ENCODE peak calls at places on chromosomes 2 and 18, in eight cellular contexts. One of them, this sample, is unnamed. For H3K36me3, the result is how much of the 10 kb centered on the place peaks cover.

GRCh38 chr2:239151201-239152131 is 249.4 kb downstream of the HDAC4 start:
- DNase-seq in left ventricle myocardium inferior: peak
- DNase-seq in WERI-Rb-1: no peak
- DNase-seq in cardiac muscle cell: no peak
- DNase-seq in tibial artery: peak
- DNase-seq in endothelial cell of umbilical vein: no peak
- DNase-seq in GM23248: peak
- DNase-seq in mammary epithelial cell: no peak
- DNase-seq in this sample: no peak

GRCh38 chr2:23757686-23758433 is 169.1 kb downstream of the ATAD2B start:
- DNase-seq in left ventricle myocardium inferior: no peak
- DNase-seq in WERI-Rb-1: no peak
- DNase-seq in cardiac muscle cell: peak
- DNase-seq in tibial artery: no peak
- DNase-seq in endothelial cell of umbilical vein: peak
- DNase-seq in GM23248: peak
- DNase-seq in mammary epithelial cell: peak
- DNase-seq in this sample: no peak

GRCh38 chr18:69399253-69399652 is 1.4 kb upstream of the DOK6 start:
- DNase-seq in left ventricle myocardium inferior: no peak
- DNase-seq in WERI-Rb-1: no peak
- DNase-seq in cardiac muscle cell: peak
- DNase-seq in tibial artery: no peak
- DNase-seq in endothelial cell of umbilical vein: no peak
- DNase-seq in GM23248: no peak
- DNase-seq in mammary epithelial cell: no peak
- DNase-seq in this sample: no peak

GRCh38 chr2:38164881-38165280 is 88.9 kb upstream of the CYP1B1 start:
- DNase-seq in left ventricle myocardium inferior: no peak
- DNase-seq in WERI-Rb-1: no peak
- DNase-seq in cardiac muscle cell: no peak
- DNase-seq in tibial artery: no peak
- DNase-seq in endothelial cell of umbilical vein: no peak
- DNase-seq in GM23248: no peak
- DNase-seq in mammary epithelial cell: no peak
- DNase-seq in this sample: no peak

GRCh38 chr2:148967484-148967883 is 71.0 kb upstream of the LYPD6B start:
- DNase-seq in left ventricle myocardium inferior: no peak
- DNase-seq in WERI-Rb-1: no peak
- DNase-seq in cardiac muscle cell: peak
- DNase-seq in tibial artery: no peak
- DNase-seq in endothelial cell of umbilical vein: no peak
- DNase-seq in GM23248: no peak
- DNase-seq in mammary epithelial cell: no peak
- DNase-seq in this sample: no peak

GRCh38 chr2:163264376-163264775 is 425.8 kb upstream of the KCNH7 start:
- DNase-seq in left ventricle myocardium inferior: no peak
- DNase-seq in WERI-Rb-1: no peak
- DNase-seq in cardiac muscle cell: peak
- DNase-seq in tibial artery: no peak
- DNase-seq in endothelial cell of umbilical vein: no peak
- DNase-seq in GM23248: peak
- DNase-seq in mammary epithelial cell: peak
- DNase-seq in this sample: no peak

GRCh38 chr2:130391058-130391871 is 35.4 kb downstream of the PTPN18 start:
- DNase-seq in left ventricle myocardium inferior: peak
- DNase-seq in WERI-Rb-1: peak
- DNase-seq in cardiac muscle cell: peak
- DNase-seq in tibial artery: peak
- DNase-seq in endothelial cell of umbilical vein: peak
- DNase-seq in GM23248: peak
- DNase-seq in mammary epithelial cell: peak
- DNase-seq in this sample: peak

GRCh38 chr2:181178823-181179412 is 198.5 kb downstream of the UBE2E3 start:
- DNase-seq in left ventricle myocardium inferior: no peak
- DNase-seq in WERI-Rb-1: peak
- DNase-seq in cardiac muscle cell: no peak
- DNase-seq in tibial artery: no peak
- DNase-seq in endothelial cell of umbilical vein: no peak
- DNase-seq in GM23248: no peak
- DNase-seq in mammary epithelial cell: no peak
- DNase-seq in this sample: no peak

GRCh38 chr2:52083214-52083613 is 1051.3 kb upstream of the NRXN1 start:
- DNase-seq in left ventricle myocardium inferior: no peak
- DNase-seq in WERI-Rb-1: no peak
- DNase-seq in cardiac muscle cell: no peak
- DNase-seq in tibial artery: no peak
- DNase-seq in endothelial cell of umbilical vein: no peak
- DNase-seq in GM23248: no peak
- DNase-seq in mammary epithelial cell: no peak
- DNase-seq in this sample: no peak

GRCh38 chr2:158179660-158180059 is 78.0 kb downstream of the UPP2 start:
- DNase-seq in left ventricle myocardium inferior: no peak
- DNase-seq in WERI-Rb-1: no peak
- DNase-seq in cardiac muscle cell: peak
- DNase-seq in tibial artery: no peak
- DNase-seq in endothelial cell of umbilical vein: peak
- DNase-seq in GM23248: peak
- DNase-seq in mammary epithelial cell: no peak
- DNase-seq in this sample: no peak

GRCh38 chr2:444937-445884 is 157.3 kb upstream of the ALKAL2 start:
- DNase-seq in left ventricle myocardium inferior: no peak
- DNase-seq in WERI-Rb-1: no peak
- DNase-seq in cardiac muscle cell: no peak
- DNase-seq in tibial artery: no peak
- DNase-seq in endothelial cell of umbilical vein: no peak
- DNase-seq in GM23248: no peak
- DNase-seq in mammary epithelial cell: no peak
- DNase-seq in this sample: no peak

GRCh38 chr2:86017901-86018896 is 87.5 kb downstream of the POLR1A start:
- DNase-seq in left ventricle myocardium inferior: peak
- DNase-seq in WERI-Rb-1: peak
- DNase-seq in cardiac muscle cell: no peak
- DNase-seq in tibial artery: peak
- DNase-seq in endothelial cell of umbilical vein: peak
- DNase-seq in GM23248: no peak
- DNase-seq in mammary epithelial cell: peak
- DNase-seq in this sample: no peak

GRCh38 chr2:151560289-151560688 is 150.6 kb downstream of the RIF1 start:
- DNase-seq in left ventricle myocardium inferior: no peak
- DNase-seq in WERI-Rb-1: no peak
- DNase-seq in cardiac muscle cell: peak
- DNase-seq in tibial artery: no peak
- DNase-seq in endothelial cell of umbilical vein: peak
- DNase-seq in GM23248: peak
- DNase-seq in mammary epithelial cell: peak
- DNase-seq in this sample: no peak

GRCh38 chr2:15691586-15692310 is 100.1 kb downstream of the DDX1 start:
- DNase-seq in left ventricle myocardium inferior: no peak
- DNase-seq in WERI-Rb-1: no peak
- DNase-seq in cardiac muscle cell: no peak
- DNase-seq in tibial artery: no peak
- DNase-seq in endothelial cell of umbilical vein: no peak
- DNase-seq in GM23248: no peak
- DNase-seq in mammary epithelial cell: no peak
- DNase-seq in this sample: no peak

DNA sequence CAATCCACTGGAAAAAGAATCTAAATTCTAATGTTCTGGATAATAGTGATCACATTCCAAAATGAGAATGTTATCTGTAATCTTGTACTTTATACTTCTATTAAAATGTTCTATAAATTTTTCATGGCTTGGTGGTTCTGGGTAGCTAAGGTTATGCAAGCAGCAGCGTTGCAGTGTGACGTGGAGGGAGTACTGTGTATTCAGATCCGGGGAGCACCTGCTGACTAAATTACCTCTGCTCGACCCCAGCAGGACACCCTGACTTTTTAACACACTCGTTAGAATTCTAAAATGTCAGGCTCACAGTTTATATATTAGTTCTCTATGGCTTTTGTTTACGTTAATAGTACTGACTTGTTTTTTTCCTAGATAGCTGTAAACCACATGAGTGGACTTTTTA is 13.0 kb downstream of the ATIC start:
- DNase-seq in left ventricle myocardium inferior: no peak
- DNase-seq in WERI-Rb-1: no peak
- DNase-seq in cardiac muscle cell: no peak
- DNase-seq in tibial artery: no peak
- DNase-seq in endothelial cell of umbilical vein: no peak
- DNase-seq in GM23248: no peak
- DNase-seq in mammary epithelial cell: no peak
- DNase-seq in this sample: no peak
- H3K36me3 ChIP-seq in left ventricle myocardium inferior: half or more
- H3K36me3 ChIP-seq in WERI-Rb-1: half or more
- H3K36me3 ChIP-seq in cardiac muscle cell: under half
- H3K36me3 ChIP-seq in tibial artery: half or more
- H3K36me3 ChIP-seq in endothelial cell of umbilical vein: under half
- H3K36me3 ChIP-seq in GM23248: under half
- H3K36me3 ChIP-seq in mammary epithelial cell: under half
- H3K36me3 ChIP-seq in this sample: under half

GRCh38 chr18:28802546-28802945 is 625.6 kb upstream of the CDH2 start:
- DNase-seq in left ventricle myocardium inferior: no peak
- DNase-seq in WERI-Rb-1: no peak
- DNase-seq in cardiac muscle cell: peak
- DNase-seq in tibial artery: no peak
- DNase-seq in endothelial cell of umbilical vein: peak
- DNase-seq in GM23248: peak
- DNase-seq in mammary epithelial cell: no peak
- DNase-seq in this sample: no peak

GRCh38 chr18:28804512-28805214 is 627.7 kb upstream of the CDH2 start:
- DNase-seq in left ventricle myocardium inferior: no peak
- DNase-seq in WERI-Rb-1: no peak
- DNase-seq in cardiac muscle cell: no peak
- DNase-seq in tibial artery: no peak
- DNase-seq in endothelial cell of umbilical vein: no peak
- DNase-seq in GM23248: no peak
- DNase-seq in mammary epithelial cell: no peak
- DNase-seq in this sample: no peak

GRCh38 chr18:28805491-28805890 is 628.6 kb upstream of the CDH2 start:
- DNase-seq in left ventricle myocardium inferior: no peak
- DNase-seq in WERI-Rb-1: no peak
- DNase-seq in cardiac muscle cell: no peak
- DNase-seq in tibial artery: no peak
- DNase-seq in endothelial cell of umbilical vein: no peak
- DNase-seq in GM23248: no peak
- DNase-seq in mammary epithelial cell: peak
- DNase-seq in this sample: no peak

GRCh38 chr18:28801876-28802275 is 624.9 kb upstream of the CDH2 start:
- DNase-seq in left ventricle myocardium inferior: no peak
- DNase-seq in WERI-Rb-1: no peak
- DNase-seq in cardiac muscle cell: no peak
- DNase-seq in tibial artery: no peak
- DNase-seq in endothelial cell of umbilical vein: peak
- DNase-seq in GM23248: no peak
- DNase-seq in mammary epithelial cell: no peak
- DNase-seq in this sample: no peak
- H3K27ac ChIP-seq in left ventricle myocardium inferior: no peak
- H3K27ac ChIP-seq in WERI-Rb-1: no peak
- H3K27ac ChIP-seq in cardiac muscle cell: no peak
- H3K27ac ChIP-seq in tibial artery: no peak
- H3K27ac ChIP-seq in endothelial cell of umbilical vein: peak
- H3K27ac ChIP-seq in GM23248: no peak
- H3K27ac ChIP-seq in mammary epithelial cell: no peak
- H3K27ac ChIP-seq in this sample: no peak

GRCh38 chr2:30512243-30512866 is 65.3 kb downstream of the LCLAT1 start:
- DNase-seq in left ventricle myocardium inferior: no peak
- DNase-seq in WERI-Rb-1: no peak
- DNase-seq in cardiac muscle cell: no peak
- DNase-seq in tibial artery: no peak
- DNase-seq in endothelial cell of umbilical vein: no peak
- DNase-seq in GM23248: no peak
- DNase-seq in mammary epithelial cell: no peak
- DNase-seq in this sample: no peak
- H3K4me3 ChIP-seq in left ventricle myocardium inferior: no peak
- H3K4me3 ChIP-seq in WERI-Rb-1: no peak
- H3K4me3 ChIP-seq in cardiac muscle cell: no peak
- H3K4me3 ChIP-seq in tibial artery: no peak
- H3K4me3 ChIP-seq in endothelial cell of umbilical vein: no peak
- H3K4me3 ChIP-seq in GM23248: no peak
- H3K4me3 ChIP-seq in mammary epithelial cell: no peak
- H3K4me3 ChIP-seq in this sample: no peak

GRCh38 chr2:175176624-175177023 is 4.9 kb downstream of the ATP5MC3 start:
- DNase-seq in left ventricle myocardium inferior: no peak
- DNase-seq in WERI-Rb-1: no peak
- DNase-seq in cardiac muscle cell: no peak
- DNase-seq in tibial artery: no peak
- DNase-seq in endothelial cell of umbilical vein: no peak
- DNase-seq in GM23248: no peak
- DNase-seq in mammary epithelial cell: no peak
- DNase-seq in this sample: no peak
- H3K36me3 ChIP-seq in left ventricle myocardium inferior: half or more
- H3K36me3 ChIP-seq in WERI-Rb-1: under half
- H3K36me3 ChIP-seq in cardiac muscle cell: half or more
- H3K36me3 ChIP-seq in tibial artery: under half
- H3K36me3 ChIP-seq in endothelial cell of umbilical vein: under half
- H3K36me3 ChIP-seq in GM23248: under half
- H3K36me3 ChIP-seq in mammary epithelial cell: under half
- H3K36me3 ChIP-seq in this sample: under half